ENCODE peak calls at places on chromosomes 5 and 9, in ten cellular contexts. Z, E, K, C, Y, F, B, O, M and N are unnamed samples.

GRCh38 chr5:106127985-106128384 is 1542.8 kb downstream of the EFNA5 start:
- DNase-seq in Z (no peak), E (no peak), K (no peak), C (no peak), Y (no peak), F (no peak), B (no peak), O (no peak), M (no peak), N (no peak)

GRCh38 chr9:36337865-36338264 is 62.2 kb downstream of the RNF38 start:
- DNase-seq in Z (no peak), E (no peak), K (no peak), C (peak), Y (no peak), F (no peak), B (no peak), O (no peak), M (no peak), N (no peak)

GRCh38 chr5:14339467-14339866 is 196.3 kb downstream of the TRIO start:
- DNase-seq in Z (no peak), E (no peak), K (no peak), C (no peak), Y (no peak), F (no peak), B (no peak), O (no peak), M (no peak), N (no peak)

GRCh38 chr5:124059200-124059599 is 547.2 kb downstream of the CSNK1G3 start:
- DNase-seq in Z (no peak), E (no peak), K (peak), C (no peak), Y (no peak), F (no peak), B (no peak), O (no peak), M (no peak), N (no peak)

GRCh38 chr9:95092321-95093072 is 225.0 kb downstream of the FANCC start:
- DNase-seq in Z (no peak), E (no peak), K (peak), C (no peak), Y (no peak), F (no peak), B (no peak), O (no peak), M (no peak), N (no peak)

GRCh38 chr9:108241384-108241783 is 614.4 kb downstream of the ACTL7B start:
- DNase-seq in Z (no peak), E (no peak), K (no peak), C (no peak), Y (no peak), F (no peak), B (no peak), O (no peak), M (no peak), N (no peak)

GRCh38 chr5:176762489-176762888 is 47.9 kb upstream of the UNC5A start:
- DNase-seq in Z (no peak), E (no peak), K (no peak), C (no peak), Y (no peak), F (no peak), B (no peak), O (no peak), M (no peak), N (peak)

GRCh38 chr5:178231736-178232123 is 872 bp downstream of the PHYKPL start:
- DNase-seq in Z (no peak), E (no peak), K (no peak), C (no peak), Y (no peak), F (no peak), B (no peak), O (no peak), M (no peak), N (no peak)

GRCh38 chr5:72125931-72126620 is 18.8 kb downstream of the MAP1B start:
- DNase-seq in Z (no peak), E (no peak), K (no peak), C (no peak), Y (no peak), F (no peak), B (no peak), O (no peak), M (no peak), N (no peak)

GRCh38 chr5:61991861-61992260 is 314.1 kb upstream of the KIF2A start:
- DNase-seq in Z (no peak), E (no peak), K (peak), C (no peak), Y (no peak), F (no peak), B (no peak), O (no peak), M (no peak), N (no peak)

GRCh38 chr5:177067491-177067890 is 19.2 kb upstream of the FGFR4 start:
- DNase-seq in Z (no peak), E (no peak), K (no peak), C (no peak), Y (no peak), F (no peak), B (no peak), O (no peak), M (no peak), N (no peak)

GRCh38 chr9:4740623-4741364 is at the start of gene AK3:
- DNase-seq in Z (peak), E (peak), K (peak), C (peak), Y (peak), F (peak), B (peak), O (peak), M (peak), N (peak)

GRCh38 chr5:94218374-94218773 is 400.0 kb downstream of the KIAA0825 start:
- DNase-seq in Z (no peak), E (no peak), K (peak), C (no peak), Y (no peak), F (no peak), B (no peak), O (no peak), M (no peak), N (no peak)

GRCh38 chr9:33197279-33197678 is 30.1 kb upstream of the B4GALT1 start:
- DNase-seq in Z (no peak), E (no peak), K (no peak), C (no peak), Y (no peak), F (no peak), B (no peak), O (no peak), M (no peak), N (no peak)

GRCh38 chr9:134443169-134444039 is 117.1 kb downstream of the RXRA start:
- DNase-seq in Z (peak), E (peak), K (peak), C (peak), Y (peak), F (peak), B (peak), O (peak), M (peak), N (peak)

GRCh38 chr5:81140942-81141341 is 92.2 kb upstream of the CKMT2 start:
- DNase-seq in Z (no peak), E (no peak), K (peak), C (no peak), Y (no peak), F (no peak), B (no peak), O (no peak), M (no peak), N (no peak)

GRCh38 chr5:88741964-88742363 is 141.0 kb downstream of the MEF2C start:
- DNase-seq in Z (no peak), E (no peak), K (no peak), C (no peak), Y (no peak), F (no peak), B (no peak), O (no peak), M (no peak), N (no peak)

GRCh38 chr5:122120957-122121356 is 8.4 kb upstream of the ZNF474 start:
- DNase-seq in Z (no peak), E (no peak), K (peak), C (no peak), Y (no peak), F (no peak), B (no peak), O (no peak), M (no peak), N (no peak)

GRCh38 chr9:126638571-126639132 is 24.9 kb downstream of the LMX1B start:
- DNase-seq in Z (peak), E (no peak), K (no peak), C (peak), Y (no peak), F (no peak), B (no peak), O (no peak), M (no peak), N (no peak)

GRCh38 chr5:3658929-3659328 is 63.3 kb downstream of the IRX1 start:
- DNase-seq in Z (no peak), E (no peak), K (no peak), C (no peak), Y (no peak), F (no peak), B (no peak), O (no peak), M (no peak), N (no peak)

GRCh38 chr5:173623296-173623771 is 6.9 kb upstream of the BOD1 start:
- DNase-seq in Z (no peak), E (no peak), K (no peak), C (no peak), Y (no peak), F (no peak), B (no peak), O (no peak), M (no peak), N (no peak)

GRCh38 chr5:149632311-149633251 is 51.3 kb downstream of the ARHGEF37 start:
- DNase-seq in Z (peak), E (no peak), K (peak), C (no peak), Y (no peak), F (no peak), B (no peak), O (no peak), M (no peak), N (no peak)

GRCh38 chr5:159242153-159242552 is 20.9 kb upstream of the UBLCP1 start:
- DNase-seq in Z (no peak), E (no peak), K (no peak), C (no peak), Y (no peak), F (no peak), B (no peak), O (no peak), M (no peak), N (no peak)

GRCh38 chr5:137262818-137263217 is 236.3 kb downstream of the SPOCK1 start:
- DNase-seq in Z (no peak), E (no peak), K (no peak), C (no peak), Y (no peak), F (no peak), B (no peak), O (no peak), M (no peak), N (no peak)

GRCh38 chr9:21395778-21396717 is 10.8 kb upstream of the IFNA2 start:
- DNase-seq in Z (peak), E (peak), K (no peak), C (peak), Y (no peak), F (no peak), B (peak), O (peak), M (no peak), N (no peak)

GRCh38 chr5:102762095-102762534 is 7.0 kb downstream of the PAM start:
- DNase-seq in Z (no peak), E (no peak), K (peak), C (no peak), Y (no peak), F (no peak), B (no peak), O (no peak), M (no peak), N (no peak)

GRCh38 chr9:138007566-138008080 is 130.0 kb downstream of the CACNA1B start:
- DNase-seq in Z (no peak), E (no peak), K (no peak), C (no peak), Y (no peak), F (no peak), B (no peak), O (no peak), M (no peak), N (no peak)

GRCh38 chr9:119273325-119273904 is 95.8 kb downstream of the BRINP1 start:
- DNase-seq in Z (no peak), E (no peak), K (no peak), C (no peak), Y (no peak), F (peak), B (no peak), O (no peak), M (no peak), N (no peak)

GRCh38 chr5:165508861-165509260 is 2003.4 kb downstream of the MAT2B start:
- DNase-seq in Z (no peak), E (no peak), K (no peak), C (no peak), Y (no peak), F (no peak), B (no peak), O (no peak), M (no peak), N (no peak)

GRCh38 chr5:174310243-174310642 is 264.7 kb downstream of the NSG2 start:
- DNase-seq in Z (no peak), E (no peak), K (no peak), C (no peak), Y (no peak), F (no peak), B (no peak), O (no peak), M (no peak), N (no peak)